ENCODE peak calls at places on chromosomes 7 and 10, in eight cellular contexts. One of them, this sample, is unnamed.

GRCh38 chr7:142557971-142558582 is 191.2 kb upstream of the PRSS1 start:
- DNase-seq in HFF-Myc: peak; percentile 77
- DNase-seq in cardiac fibroblast: peak; percentile 82
- DNase-seq in body of pancreas: peak; percentile 72
- DNase-seq in brain microvascular endothelial cell: peak; percentile 73
- DNase-seq in progenitor cell of endocrine pancreas: no peak
- DNase-seq in activated B cell treated with CpG ODN at 0.5 μM for 24 hours: no peak
- DNase-seq in A549: peak; percentile 35
- DNase-seq in this sample: peak; percentile 22

GRCh38 chr10:29588640-29589421 is 45.9 kb downstream of the SVIL start:
- DNase-seq in HFF-Myc: no peak
- DNase-seq in cardiac fibroblast: peak; percentile 72
- DNase-seq in body of pancreas: no peak
- DNase-seq in brain microvascular endothelial cell: peak; percentile 35
- DNase-seq in progenitor cell of endocrine pancreas: no peak
- DNase-seq in activated B cell treated with CpG ODN at 0.5 μM for 24 hours: no peak
- DNase-seq in A549: no peak
- DNase-seq in this sample: no peak

GRCh38 chr10:36248314-36248981 is 606.4 kb upstream of the FZD8 start:
- DNase-seq in HFF-Myc: no peak
- DNase-seq in cardiac fibroblast: no peak
- DNase-seq in body of pancreas: no peak
- DNase-seq in brain microvascular endothelial cell: no peak
- DNase-seq in progenitor cell of endocrine pancreas: no peak
- DNase-seq in activated B cell treated with CpG ODN at 0.5 μM for 24 hours: no peak
- DNase-seq in A549: no peak
- DNase-seq in this sample: no peak

GRCh38 chr7:4631664-4632171 is 50.4 kb upstream of the FOXK1 start:
- DNase-seq in HFF-Myc: peak; percentile 78
- DNase-seq in cardiac fibroblast: peak; percentile 95
- DNase-seq in body of pancreas: peak; percentile 66
- DNase-seq in brain microvascular endothelial cell: peak; percentile 84
- DNase-seq in progenitor cell of endocrine pancreas: peak; percentile 22
- DNase-seq in activated B cell treated with CpG ODN at 0.5 μM for 24 hours: no peak
- DNase-seq in A549: peak; percentile 98
- DNase-seq in this sample: peak; percentile 51

GRCh38 chr10:4725917-4726606 is 99.9 kb upstream of the AKR1E2 start:
- DNase-seq in HFF-Myc: peak; percentile 15
- DNase-seq in cardiac fibroblast: peak; percentile 91
- DNase-seq in body of pancreas: no peak
- DNase-seq in brain microvascular endothelial cell: no peak
- DNase-seq in progenitor cell of endocrine pancreas: no peak
- DNase-seq in activated B cell treated with CpG ODN at 0.5 μM for 24 hours: no peak
- DNase-seq in A549: peak; percentile 26
- DNase-seq in this sample: no peak

GRCh38 chr10:101649530-101650085 is 45.4 kb downstream of the FBXW4 start:
- DNase-seq in HFF-Myc: no peak
- DNase-seq in cardiac fibroblast: peak; percentile 11
- DNase-seq in body of pancreas: no peak
- DNase-seq in brain microvascular endothelial cell: no peak
- DNase-seq in progenitor cell of endocrine pancreas: no peak
- DNase-seq in activated B cell treated with CpG ODN at 0.5 μM for 24 hours: no peak
- DNase-seq in A549: no peak
- DNase-seq in this sample: no peak

GRCh38 chr10:89158446-89158845 is 48.7 kb downstream of the CH25H start:
- DNase-seq in HFF-Myc: peak; percentile 66
- DNase-seq in cardiac fibroblast: peak; percentile 28
- DNase-seq in body of pancreas: no peak
- DNase-seq in brain microvascular endothelial cell: no peak
- DNase-seq in progenitor cell of endocrine pancreas: no peak
- DNase-seq in activated B cell treated with CpG ODN at 0.5 μM for 24 hours: no peak
- DNase-seq in A549: no peak
- DNase-seq in this sample: no peak

GRCh38 chr10:58531084-58531695 is 18.5 kb downstream of the BICC1 start:
- DNase-seq in HFF-Myc: peak; percentile 61
- DNase-seq in cardiac fibroblast: peak; percentile 90
- DNase-seq in body of pancreas: peak; percentile 72
- DNase-seq in brain microvascular endothelial cell: peak; percentile 82
- DNase-seq in progenitor cell of endocrine pancreas: peak; percentile 53
- DNase-seq in activated B cell treated with CpG ODN at 0.5 μM for 24 hours: no peak
- DNase-seq in A549: no peak
- DNase-seq in this sample: peak; percentile 73

GRCh38 chr7:92695308-92696261 is 105.4 kb upstream of the FAM133B start:
- DNase-seq in HFF-Myc: peak; percentile 85
- DNase-seq in cardiac fibroblast: peak; percentile 91
- DNase-seq in body of pancreas: peak; percentile 85
- DNase-seq in brain microvascular endothelial cell: peak; percentile 62
- DNase-seq in progenitor cell of endocrine pancreas: peak; percentile 42
- DNase-seq in activated B cell treated with CpG ODN at 0.5 μM for 24 hours: no peak
- DNase-seq in A549: peak; percentile 36
- DNase-seq in this sample: peak; percentile 35

GRCh38 chr7:141685285-141686035 is 16.5 kb downstream of the DENND11 start:
- DNase-seq in HFF-Myc: no peak
- DNase-seq in cardiac fibroblast: no peak
- DNase-seq in body of pancreas: no peak
- DNase-seq in brain microvascular endothelial cell: no peak
- DNase-seq in progenitor cell of endocrine pancreas: no peak
- DNase-seq in activated B cell treated with CpG ODN at 0.5 μM for 24 hours: no peak
- DNase-seq in A549: no peak
- DNase-seq in this sample: no peak

GRCh38 chr7:32616625-32617024 is 121.3 kb downstream of the AVL9 start:
- DNase-seq in HFF-Myc: peak; percentile 40
- DNase-seq in cardiac fibroblast: peak; percentile 78
- DNase-seq in body of pancreas: no peak
- DNase-seq in brain microvascular endothelial cell: peak; percentile 81
- DNase-seq in progenitor cell of endocrine pancreas: no peak
- DNase-seq in activated B cell treated with CpG ODN at 0.5 μM for 24 hours: no peak
- DNase-seq in A549: peak; percentile 22
- DNase-seq in this sample: no peak

GRCh38 chr7:84399661-84400060 is 205.1 kb upstream of the SEMA3A start:
- DNase-seq in HFF-Myc: no peak
- DNase-seq in cardiac fibroblast: no peak
- DNase-seq in body of pancreas: no peak
- DNase-seq in brain microvascular endothelial cell: no peak
- DNase-seq in progenitor cell of endocrine pancreas: no peak
- DNase-seq in activated B cell treated with CpG ODN at 0.5 μM for 24 hours: no peak
- DNase-seq in A549: no peak
- DNase-seq in this sample: no peak

GRCh38 chr7:90412458-90413184 is 9.4 kb downstream of the CLDN12 start:
- DNase-seq in HFF-Myc: no peak
- DNase-seq in cardiac fibroblast: peak; percentile 29
- DNase-seq in body of pancreas: peak; percentile 58
- DNase-seq in brain microvascular endothelial cell: no peak
- DNase-seq in progenitor cell of endocrine pancreas: no peak
- DNase-seq in activated B cell treated with CpG ODN at 0.5 μM for 24 hours: no peak
- DNase-seq in A549: no peak
- DNase-seq in this sample: no peak
- TF ChIP-seq CTCF in HFF-Myc: peak; percentile 6
- TF ChIP-seq CTCF in cardiac fibroblast: peak; percentile 31
- TF ChIP-seq CTCF in body of pancreas: peak; percentile 34
- TF ChIP-seq CTCF in brain microvascular endothelial cell: peak; percentile 55
- TF ChIP-seq CTCF in progenitor cell of endocrine pancreas: peak; percentile 34
- TF ChIP-seq CTCF in activated B cell treated with CpG ODN at 0.5 μM for 24 hours: no peak
- TF ChIP-seq CTCF in A549: peak; percentile 43
- TF ChIP-seq CTCF in this sample: peak; percentile 40

GRCh38 chr7:115603416-115603815 is 427.1 kb downstream of the TFEC start:
- DNase-seq in HFF-Myc: no peak
- DNase-seq in cardiac fibroblast: no peak
- DNase-seq in body of pancreas: no peak
- DNase-seq in brain microvascular endothelial cell: no peak
- DNase-seq in progenitor cell of endocrine pancreas: no peak
- DNase-seq in activated B cell treated with CpG ODN at 0.5 μM for 24 hours: no peak
- DNase-seq in A549: no peak
- DNase-seq in this sample: no peak

DNA sequence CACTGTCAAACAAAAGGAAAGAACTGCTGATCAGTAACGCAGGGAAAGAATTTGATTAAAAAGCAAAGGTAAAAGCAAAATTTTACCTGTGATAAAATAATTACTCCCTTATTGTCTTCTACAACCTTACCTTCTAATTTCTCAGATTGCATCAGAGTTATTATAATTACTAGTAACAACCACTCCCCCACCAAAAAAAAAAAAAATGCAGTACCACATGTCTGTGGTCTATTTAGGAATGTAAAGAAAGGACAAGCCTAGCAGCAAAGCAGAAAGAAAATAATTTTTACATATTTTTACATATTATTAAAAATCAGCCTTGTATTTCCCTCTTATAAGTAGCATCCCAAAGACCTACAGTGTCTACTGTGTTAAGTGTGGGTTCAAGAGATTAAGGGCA is 430.4 kb downstream of the TFEC start:
- DNase-seq in HFF-Myc: no peak
- DNase-seq in cardiac fibroblast: no peak
- DNase-seq in body of pancreas: no peak
- DNase-seq in brain microvascular endothelial cell: no peak
- DNase-seq in progenitor cell of endocrine pancreas: no peak
- DNase-seq in activated B cell treated with CpG ODN at 0.5 μM for 24 hours: no peak
- DNase-seq in A549: no peak
- DNase-seq in this sample: no peak
- TF ChIP-seq CTCF in HFF-Myc: no peak
- TF ChIP-seq CTCF in cardiac fibroblast: no peak
- TF ChIP-seq CTCF in body of pancreas: no peak
- TF ChIP-seq CTCF in brain microvascular endothelial cell: no peak
- TF ChIP-seq CTCF in progenitor cell of endocrine pancreas: no peak
- TF ChIP-seq CTCF in activated B cell treated with CpG ODN at 0.5 μM for 24 hours: no peak
- TF ChIP-seq CTCF in A549: no peak
- TF ChIP-seq CTCF in this sample: no peak

GRCh38 chr10:86400705-86401587 is 34.4 kb upstream of the GRID1 start:
- DNase-seq in HFF-Myc: no peak
- DNase-seq in cardiac fibroblast: peak; percentile 46
- DNase-seq in body of pancreas: peak; percentile 78
- DNase-seq in brain microvascular endothelial cell: no peak
- DNase-seq in progenitor cell of endocrine pancreas: peak; percentile 37
- DNase-seq in activated B cell treated with CpG ODN at 0.5 μM for 24 hours: peak; percentile 51
- DNase-seq in A549: peak; percentile 68
- DNase-seq in this sample: peak; percentile 44
- TF ChIP-seq CTCF in HFF-Myc: no peak
- TF ChIP-seq CTCF in cardiac fibroblast: peak; percentile 33
- TF ChIP-seq CTCF in body of pancreas: no peak
- TF ChIP-seq CTCF in brain microvascular endothelial cell: peak; percentile 48
- TF ChIP-seq CTCF in progenitor cell of endocrine pancreas: peak; percentile 43
- TF ChIP-seq CTCF in activated B cell treated with CpG ODN at 0.5 μM for 24 hours: no peak
- TF ChIP-seq CTCF in A549: no peak
- TF ChIP-seq CTCF in this sample: peak; percentile 42

GRCh38 chr7:105389889-105390288 is 1.2 kb upstream of the SRPK2 start:
- DNase-seq in HFF-Myc: no peak
- DNase-seq in cardiac fibroblast: no peak
- DNase-seq in body of pancreas: no peak
- DNase-seq in brain microvascular endothelial cell: no peak
- DNase-seq in progenitor cell of endocrine pancreas: no peak
- DNase-seq in activated B cell treated with CpG ODN at 0.5 μM for 24 hours: no peak
- DNase-seq in A549: no peak
- DNase-seq in this sample: no peak

GRCh38 chr7:105391429-105391828 is 2.7 kb upstream of the SRPK2 start:
- DNase-seq in HFF-Myc: no peak
- DNase-seq in cardiac fibroblast: no peak
- DNase-seq in body of pancreas: no peak
- DNase-seq in brain microvascular endothelial cell: no peak
- DNase-seq in progenitor cell of endocrine pancreas: no peak
- DNase-seq in activated B cell treated with CpG ODN at 0.5 μM for 24 hours: no peak
- DNase-seq in A549: no peak
- DNase-seq in this sample: no peak

GRCh38 chr7:105389090-105389650 is 449 bp upstream of the SRPK2 start:
- DNase-seq in HFF-Myc: no peak
- DNase-seq in cardiac fibroblast: peak; percentile 61
- DNase-seq in body of pancreas: peak; percentile 60
- DNase-seq in brain microvascular endothelial cell: peak; percentile 49
- DNase-seq in progenitor cell of endocrine pancreas: no peak
- DNase-seq in activated B cell treated with CpG ODN at 0.5 μM for 24 hours: peak; percentile 48
- DNase-seq in A549: peak; percentile 89
- DNase-seq in this sample: no peak

GRCh38 chr7:105388373-105389089 is at the start of gene SRPK2:
- DNase-seq in HFF-Myc: no peak
- DNase-seq in cardiac fibroblast: peak; percentile 67
- DNase-seq in body of pancreas: peak; percentile 81
- DNase-seq in brain microvascular endothelial cell: peak; percentile 51
- DNase-seq in progenitor cell of endocrine pancreas: peak; percentile 81
- DNase-seq in activated B cell treated with CpG ODN at 0.5 μM for 24 hours: peak; percentile 73
- DNase-seq in A549: peak; percentile 78
- DNase-seq in this sample: peak; percentile 70

GRCh38 chr7:105387621-105388372 is 924 bp downstream of the SRPK2 start:
- DNase-seq in HFF-Myc: no peak
- DNase-seq in cardiac fibroblast: peak; percentile 42
- DNase-seq in body of pancreas: peak; percentile 77
- DNase-seq in brain microvascular endothelial cell: peak; percentile 40
- DNase-seq in progenitor cell of endocrine pancreas: peak; percentile 42
- DNase-seq in activated B cell treated with CpG ODN at 0.5 μM for 24 hours: peak; percentile 48
- DNase-seq in A549: peak; percentile 71
- DNase-seq in this sample: peak; percentile 52
- TF ChIP-seq CTCF in HFF-Myc: no peak
- TF ChIP-seq CTCF in cardiac fibroblast: no peak
- TF ChIP-seq CTCF in body of pancreas: no peak
- TF ChIP-seq CTCF in brain microvascular endothelial cell: no peak
- TF ChIP-seq CTCF in progenitor cell of endocrine pancreas: no peak
- TF ChIP-seq CTCF in activated B cell treated with CpG ODN at 0.5 μM for 24 hours: no peak
- TF ChIP-seq CTCF in A549: no peak
- TF ChIP-seq CTCF in this sample: peak; percentile 31

GRCh38 chr7:25770670-25771069 is 381.3 kb upstream of the NFE2L3 start:
- DNase-seq in HFF-Myc: no peak
- DNase-seq in cardiac fibroblast: no peak
- DNase-seq in body of pancreas: no peak
- DNase-seq in brain microvascular endothelial cell: no peak
- DNase-seq in progenitor cell of endocrine pancreas: no peak
- DNase-seq in activated B cell treated with CpG ODN at 0.5 μM for 24 hours: no peak
- DNase-seq in A549: no peak
- DNase-seq in this sample: no peak
- TF ChIP-seq CTCF in HFF-Myc: no peak
- TF ChIP-seq CTCF in cardiac fibroblast: no peak
- TF ChIP-seq CTCF in body of pancreas: no peak
- TF ChIP-seq CTCF in brain microvascular endothelial cell: no peak
- TF ChIP-seq CTCF in progenitor cell of endocrine pancreas: no peak
- TF ChIP-seq CTCF in activated B cell treated with CpG ODN at 0.5 μM for 24 hours: no peak
- TF ChIP-seq CTCF in A549: no peak
- TF ChIP-seq CTCF in this sample: no peak

GRCh38 chr10:111207525-111207924 is 130.7 kb downstream of the ADRA2A start:
- DNase-seq in HFF-Myc: no peak
- DNase-seq in cardiac fibroblast: no peak
- DNase-seq in body of pancreas: peak; percentile 74
- DNase-seq in brain microvascular endothelial cell: no peak
- DNase-seq in progenitor cell of endocrine pancreas: no peak
- DNase-seq in activated B cell treated with CpG ODN at 0.5 μM for 24 hours: no peak
- DNase-seq in A549: no peak
- DNase-seq in this sample: no peak
- TF ChIP-seq CTCF in HFF-Myc: no peak
- TF ChIP-seq CTCF in cardiac fibroblast: no peak
- TF ChIP-seq CTCF in body of pancreas: peak; percentile 84
- TF ChIP-seq CTCF in brain microvascular endothelial cell: no peak
- TF ChIP-seq CTCF in progenitor cell of endocrine pancreas: peak; percentile 30
- TF ChIP-seq CTCF in activated B cell treated with CpG ODN at 0.5 μM for 24 hours: no peak
- TF ChIP-seq CTCF in A549: no peak
- TF ChIP-seq CTCF in this sample: no peak

GRCh38 chr10:104767745-104768144 is 126.7 kb downstream of the SORCS3 start:
- DNase-seq in HFF-Myc: no peak
- DNase-seq in cardiac fibroblast: no peak
- DNase-seq in body of pancreas: no peak
- DNase-seq in brain microvascular endothelial cell: no peak
- DNase-seq in progenitor cell of endocrine pancreas: no peak
- DNase-seq in activated B cell treated with CpG ODN at 0.5 μM for 24 hours: no peak
- DNase-seq in A549: no peak
- DNase-seq in this sample: no peak
- TF ChIP-seq CTCF in HFF-Myc: no peak
- TF ChIP-seq CTCF in cardiac fibroblast: no peak
- TF ChIP-seq CTCF in body of pancreas: peak; percentile 6
- TF ChIP-seq CTCF in brain microvascular endothelial cell: no peak
- TF ChIP-seq CTCF in progenitor cell of endocrine pancreas: no peak
- TF ChIP-seq CTCF in activated B cell treated with CpG ODN at 0.5 μM for 24 hours: no peak
- TF ChIP-seq CTCF in A549: no peak
- TF ChIP-seq CTCF in this sample: no peak

This sample was measured in neural crest cell.